ENCODE peak calls at places on chromosomes 16 and 17, in ten cellular contexts. One of them, this sample, is unnamed.
A peak's percentile ranks its signal among the peaks of the same experiment; 100 is the strongest.

GRCh38 chr17:79315282-79316106 is 240.9 kb downstream of the ENGASE start:
- DNase-seq in heart right ventricle: no peak
- DNase-seq in SK-N-SH: no peak
- DNase-seq in HepG2: no peak
- DNase-seq in gastrocnemius medialis: no peak
- DNase-seq in Panc1: no peak
- DNase-seq in uterus: no peak
- DNase-seq in GM23338: peak; percentile 30
- DNase-seq in K562: no peak
- DNase-seq in HCT116: no peak
- DNase-seq in this sample: no peak

GRCh38 chr17:39676198-39676819 is 8.1 kb downstream of the PNMT start:
- DNase-seq in K562: peak; percentile 60
- DNase-seq in HCT116: no peak
- DNase-seq in GM23338: no peak
- DNase-seq in HepG2: no peak
- DNase-seq in heart right ventricle: peak; percentile 69
- DNase-seq in Panc1: no peak
- DNase-seq in uterus: no peak
- DNase-seq in SK-N-SH: no peak
- DNase-seq in gastrocnemius medialis: peak; percentile 85
- DNase-seq in this sample: no peak

GRCh38 chr17:40323731-40324650 is 15.0 kb downstream of the RARA start:
- DNase-seq in uterus: peak; percentile 88
- DNase-seq in heart right ventricle: peak; percentile 89
- DNase-seq in K562: no peak
- DNase-seq in Panc1: no peak
- DNase-seq in HepG2: no peak
- DNase-seq in GM23338: no peak
- DNase-seq in SK-N-SH: no peak
- DNase-seq in gastrocnemius medialis: peak; percentile 59
- DNase-seq in HCT116: no peak
- DNase-seq in this sample: no peak

GRCh38 chr16:16166085-16166484 is 57.2 kb downstream of the ABCC6 start:
- DNase-seq in gastrocnemius medialis: no peak
- DNase-seq in uterus: no peak
- DNase-seq in K562: no peak
- DNase-seq in heart right ventricle: no peak
- DNase-seq in Panc1: no peak
- DNase-seq in GM23338: no peak
- DNase-seq in HepG2: no peak
- DNase-seq in SK-N-SH: no peak
- DNase-seq in HCT116: no peak
- DNase-seq in this sample: no peak

GRCh38 chr16:27982184-27982583 is 81.3 kb downstream of the GSG1L start:
- DNase-seq in GM23338: no peak
- DNase-seq in heart right ventricle: no peak
- DNase-seq in Panc1: no peak
- DNase-seq in K562: no peak
- DNase-seq in SK-N-SH: no peak
- DNase-seq in gastrocnemius medialis: no peak
- DNase-seq in HepG2: no peak
- DNase-seq in uterus: no peak
- DNase-seq in HCT116: peak; percentile 42
- DNase-seq in this sample: peak; percentile 52

GRCh38 chr16:4734730-4735575 is 616 bp downstream of the DNAAF8 start:
- DNase-seq in Panc1: peak; percentile 17
- DNase-seq in heart right ventricle: peak; percentile 90
- DNase-seq in SK-N-SH: peak; percentile 93
- DNase-seq in GM23338: peak; percentile 93
- DNase-seq in K562: peak; percentile 93
- DNase-seq in uterus: peak; percentile 89
- DNase-seq in HepG2: peak; percentile 61
- DNase-seq in HCT116: peak; percentile 40
- DNase-seq in gastrocnemius medialis: peak; percentile 79
- DNase-seq in this sample: no peak

GRCh38 chr17:17137731-17138585 is 68.2 kb downstream of the PLD6 start:
- DNase-seq in HepG2: no peak
- DNase-seq in Panc1: no peak
- DNase-seq in uterus: no peak
- DNase-seq in gastrocnemius medialis: no peak
- DNase-seq in heart right ventricle: no peak
- DNase-seq in K562: no peak
- DNase-seq in SK-N-SH: no peak
- DNase-seq in GM23338: no peak
- DNase-seq in HCT116: no peak
- DNase-seq in this sample: no peak

GRCh38 chr17:39002991-39003715 is 36.0 kb upstream of the FBXO47 start:
- DNase-seq in GM23338: no peak
- DNase-seq in K562: peak; percentile 71
- DNase-seq in SK-N-SH: no peak
- DNase-seq in gastrocnemius medialis: peak; percentile 82
- DNase-seq in heart right ventricle: peak; percentile 91
- DNase-seq in HCT116: no peak
- DNase-seq in uterus: peak; percentile 89
- DNase-seq in HepG2: no peak
- DNase-seq in Panc1: no peak
- DNase-seq in this sample: peak; percentile 91

GRCh38 chr17:45852535-45853297 is 8.0 kb downstream of the SPPL2C start:
- DNase-seq in heart right ventricle: peak; percentile 38
- DNase-seq in HCT116: peak; percentile 60
- DNase-seq in gastrocnemius medialis: peak; percentile 31
- DNase-seq in GM23338: peak; percentile 86
- DNase-seq in uterus: peak; percentile 45
- DNase-seq in Panc1: peak; percentile 13
- DNase-seq in HepG2: peak; percentile 62
- DNase-seq in SK-N-SH: peak; percentile 84
- DNase-seq in K562: peak; percentile 66
- DNase-seq in this sample: no peak

GRCh38 chr17:74484066-74484465 is 17.6 kb downstream of the CD300A start:
- DNase-seq in gastrocnemius medialis: no peak
- DNase-seq in HCT116: no peak
- DNase-seq in SK-N-SH: peak; percentile 16
- DNase-seq in GM23338: no peak
- DNase-seq in Panc1: no peak
- DNase-seq in K562: no peak
- DNase-seq in uterus: no peak
- DNase-seq in heart right ventricle: no peak
- DNase-seq in HepG2: no peak
- DNase-seq in this sample: no peak

DNA sequence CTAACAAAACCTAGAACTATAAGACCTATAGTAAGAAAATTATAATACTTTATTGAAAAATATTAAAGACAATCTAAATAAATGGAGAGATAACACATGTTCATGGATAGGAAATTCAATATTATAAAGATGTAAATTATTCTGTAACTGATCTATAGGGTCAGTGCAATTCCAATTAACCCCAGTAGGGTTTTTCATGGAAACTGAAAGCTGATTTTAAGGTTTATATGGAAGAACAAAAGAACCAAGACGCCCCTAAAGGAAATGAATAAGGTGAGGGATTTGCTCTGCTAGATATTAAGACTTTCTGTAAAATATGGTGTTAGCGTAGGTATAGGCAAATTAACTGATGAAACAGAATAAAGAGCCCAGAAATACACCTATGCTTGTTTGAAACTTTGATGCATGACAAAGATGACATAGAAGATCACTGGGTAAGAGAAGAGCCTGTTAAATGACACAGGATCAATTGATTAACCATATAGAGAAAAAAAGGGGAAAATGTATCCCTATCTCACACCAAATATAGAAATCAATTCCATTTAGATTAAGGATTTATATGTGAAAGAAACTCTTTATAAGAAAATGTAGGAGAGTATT is 3.0 kb downstream of the ICAM2 start:
- DNase-seq in GM23338: peak; percentile 27
- DNase-seq in heart right ventricle: no peak
- DNase-seq in uterus: no peak
- DNase-seq in Panc1: no peak
- DNase-seq in K562: no peak
- DNase-seq in gastrocnemius medialis: no peak
- DNase-seq in SK-N-SH: no peak
- DNase-seq in HCT116: no peak
- DNase-seq in HepG2: no peak
- DNase-seq in this sample: no peak
- TF ChIP-seq CTCF in GM23338: peak; percentile 46
- TF ChIP-seq CTCF in heart right ventricle: no peak
- TF ChIP-seq CTCF in uterus: no peak
- TF ChIP-seq CTCF in Panc1: peak; percentile 2
- TF ChIP-seq CTCF in K562: no peak
- TF ChIP-seq CTCF in gastrocnemius medialis: no peak
- TF ChIP-seq CTCF in SK-N-SH: peak; percentile 51
- TF ChIP-seq CTCF in HCT116: no peak
- TF ChIP-seq CTCF in HepG2: no peak
- TF ChIP-seq CTCF in this sample: no peak

DNA sequence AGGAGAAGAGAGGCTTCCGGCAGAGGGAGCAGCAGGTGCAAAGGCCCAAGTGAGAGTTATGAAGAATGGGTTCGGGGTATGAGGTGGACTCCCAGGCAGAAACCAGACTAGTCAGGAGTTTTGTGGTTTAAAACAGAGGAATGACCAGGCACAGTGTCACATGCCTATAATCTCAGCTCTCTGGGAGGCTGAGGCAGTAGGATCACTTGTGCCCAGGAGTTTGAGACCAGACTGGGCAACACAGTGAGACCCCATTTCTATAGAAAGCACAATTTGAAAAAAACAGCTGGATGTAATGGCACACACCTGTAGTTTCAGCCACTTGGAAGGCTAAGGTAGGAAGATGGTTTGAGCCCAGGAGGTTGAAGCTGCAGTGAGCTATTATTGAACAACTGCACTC is 43.8 kb downstream of the C16orf78 start:
- DNase-seq in Panc1: no peak
- DNase-seq in K562: no peak
- DNase-seq in gastrocnemius medialis: no peak
- DNase-seq in heart right ventricle: no peak
- DNase-seq in HCT116: no peak
- DNase-seq in SK-N-SH: no peak
- DNase-seq in GM23338: no peak
- DNase-seq in uterus: no peak
- DNase-seq in HepG2: no peak
- DNase-seq in this sample: no peak
- H3K27ac ChIP-seq in Panc1: no peak overlapping the region
- H3K27ac ChIP-seq in K562: no peak overlapping the region
- H3K27ac ChIP-seq in gastrocnemius medialis: no peak overlapping the region
- H3K27ac ChIP-seq in heart right ventricle: no peak overlapping the region
- H3K27ac ChIP-seq in HCT116: no peak overlapping the region
- H3K27ac ChIP-seq in SK-N-SH: no peak overlapping the region
- H3K27ac ChIP-seq in GM23338: no peak overlapping the region
- H3K27ac ChIP-seq in uterus: no peak overlapping the region
- H3K27ac ChIP-seq in HepG2: no peak overlapping the region
- H3K27ac ChIP-seq in this sample: no peak overlapping the region

GRCh38 chr17:1727258-1727789 is 2.8 kb downstream of the WDR81 start:
- DNase-seq in HepG2: no peak
- DNase-seq in HCT116: no peak
- DNase-seq in K562: no peak
- DNase-seq in gastrocnemius medialis: no peak
- DNase-seq in GM23338: no peak
- DNase-seq in Panc1: no peak
- DNase-seq in uterus: peak; percentile 17
- DNase-seq in heart right ventricle: no peak
- DNase-seq in SK-N-SH: no peak
- DNase-seq in this sample: no peak

GRCh38 chr17:1730004-1730344 is 5.5 kb downstream of the WDR81 start:
- DNase-seq in Panc1: no peak
- DNase-seq in HCT116: no peak
- DNase-seq in HepG2: no peak
- DNase-seq in K562: no peak
- DNase-seq in GM23338: no peak
- DNase-seq in uterus: no peak
- DNase-seq in heart right ventricle: no peak
- DNase-seq in SK-N-SH: no peak
- DNase-seq in gastrocnemius medialis: no peak
- DNase-seq in this sample: no peak

GRCh38 chr17:1725642-1726511 is 1.4 kb downstream of the WDR81 start:
- DNase-seq in Panc1: no peak
- DNase-seq in heart right ventricle: no peak
- DNase-seq in HCT116: no peak
- DNase-seq in gastrocnemius medialis: no peak
- DNase-seq in GM23338: no peak
- DNase-seq in SK-N-SH: peak; percentile 20
- DNase-seq in K562: no peak
- DNase-seq in HepG2: no peak
- DNase-seq in uterus: no peak
- DNase-seq in this sample: no peak

GRCh38 chr17:1726626-1727257 is 2.2 kb downstream of the WDR81 start:
- DNase-seq in HepG2: no peak
- DNase-seq in gastrocnemius medialis: no peak
- DNase-seq in heart right ventricle: no peak
- DNase-seq in uterus: no peak
- DNase-seq in SK-N-SH: no peak
- DNase-seq in Panc1: no peak
- DNase-seq in HCT116: no peak
- DNase-seq in K562: no peak
- DNase-seq in GM23338: no peak
- DNase-seq in this sample: no peak

DNA sequence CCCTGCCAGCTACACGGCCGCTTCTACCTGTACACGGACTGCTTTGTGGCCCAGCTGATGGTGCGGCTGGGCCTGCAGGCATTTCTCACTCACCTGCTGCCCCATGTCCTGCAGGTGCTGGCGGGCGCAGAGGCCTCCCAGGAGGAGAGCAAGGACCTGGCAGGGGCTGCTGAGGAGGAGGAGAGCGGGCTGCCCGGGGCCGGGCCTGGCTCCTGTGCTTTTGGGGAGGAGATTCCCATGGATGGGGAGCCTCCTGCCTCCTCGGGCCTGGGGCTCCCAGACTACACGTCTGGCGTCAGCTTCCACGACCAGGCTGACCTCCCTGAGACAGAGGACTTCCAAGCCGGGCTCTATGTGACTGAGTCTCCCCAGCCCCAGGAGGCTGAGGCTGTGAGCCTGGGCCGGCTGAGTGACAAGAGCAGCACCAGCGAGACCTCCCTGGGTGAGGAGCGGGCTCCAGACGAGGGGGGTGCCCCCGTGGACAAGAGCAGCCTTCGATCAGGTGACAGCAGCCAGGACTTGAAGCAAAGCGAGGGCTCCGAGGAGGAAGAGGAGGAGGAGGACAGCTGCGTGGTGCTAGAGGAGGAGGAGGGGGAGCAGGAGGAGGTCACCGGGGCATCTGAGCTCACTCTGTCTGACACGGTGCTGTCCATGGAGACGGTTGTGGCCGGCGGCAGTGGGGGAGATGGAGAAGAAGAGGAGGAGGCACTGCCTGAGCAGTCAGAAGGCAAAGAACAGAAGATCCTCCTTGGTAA is 3.5 kb downstream of the WDR81 start:
- DNase-seq in Panc1: no peak
- DNase-seq in HCT116: no peak
- DNase-seq in HepG2: no peak
- DNase-seq in K562: no peak
- DNase-seq in GM23338: no peak
- DNase-seq in uterus: peak; percentile 39
- DNase-seq in SK-N-SH: peak; percentile 16
- DNase-seq in gastrocnemius medialis: no peak
- DNase-seq in heart right ventricle: no peak
- DNase-seq in this sample: peak; percentile 88
- H3K4me1 ChIP-seq in Panc1: peaks cover 3% of the 10 kb centered on the region
- H3K4me1 ChIP-seq in HCT116: peaks cover 35% of the 10 kb centered on the region
- H3K4me1 ChIP-seq in HepG2: peaks cover 49% of the 10 kb centered on the region
- H3K4me1 ChIP-seq in K562: peaks cover 84% of the 10 kb centered on the region
- H3K4me1 ChIP-seq in GM23338: no peaks in the 10 kb centered on the region
- H3K4me1 ChIP-seq in uterus: peaks cover 17% of the 10 kb centered on the region
- H3K4me1 ChIP-seq in SK-N-SH: no peaks in the 10 kb centered on the region
- H3K4me1 ChIP-seq in gastrocnemius medialis: peaks cover 52% of the 10 kb centered on the region
- H3K4me1 ChIP-seq in heart right ventricle: peaks cover 40% of the 10 kb centered on the region
- H3K4me1 ChIP-seq in this sample: peaks cover 80% of the 10 kb centered on the region

GRCh38 chr17:63497708-63498483 is 21.0 kb downstream of the ACE start:
- DNase-seq in K562: no peak
- DNase-seq in gastrocnemius medialis: no peak
- DNase-seq in SK-N-SH: peak; percentile 78
- DNase-seq in HepG2: peak; percentile 62
- DNase-seq in HCT116: peak; percentile 24
- DNase-seq in GM23338: peak; percentile 85
- DNase-seq in heart right ventricle: no peak
- DNase-seq in uterus: no peak
- DNase-seq in Panc1: no peak
- DNase-seq in this sample: no peak
- TF ChIP-seq CTCF in K562: peak; percentile 34
- TF ChIP-seq CTCF in gastrocnemius medialis: no peak
- TF ChIP-seq CTCF in SK-N-SH: peak; percentile 37
- TF ChIP-seq CTCF in HepG2: peak; percentile 81
- TF ChIP-seq CTCF in HCT116: no peak
- TF ChIP-seq CTCF in GM23338: peak; percentile 61
- TF ChIP-seq CTCF in heart right ventricle: peak; percentile 19
- TF ChIP-seq CTCF in uterus: no peak
- TF ChIP-seq CTCF in Panc1: no peak
- TF ChIP-seq CTCF in this sample: no peak